ENCODE peak calls at places on chromosome 11, in five cellular contexts. One of them, this sample, is unnamed.

GRCh38 chr11:113698515-113698914 is 7.6 kb downstream of the TMPRSS5 start:
- DNase-seq in OCI-LY7: no peak
- DNase-seq in cardiac fibroblast: no peak
- DNase-seq in AG04450: no peak
- DNase-seq in mucosa of descending colon: no peak
- DNase-seq in this sample: no peak

GRCh38 chr11:127627629-127628462 is 627.3 kb upstream of the KIRREL3 start:
- DNase-seq in OCI-LY7: no peak
- DNase-seq in mucosa of descending colon: peak
- DNase-seq in cardiac fibroblast: no peak
- DNase-seq in AG04450: no peak
- DNase-seq in this sample: no peak

GRCh38 chr11:83275888-83276641 is 10.1 kb downstream of the CCDC90B start:
- DNase-seq in OCI-LY7: no peak
- DNase-seq in mucosa of descending colon: no peak
- DNase-seq in cardiac fibroblast: no peak
- DNase-seq in AG04450: no peak
- DNase-seq in this sample: no peak

GRCh38 chr11:125123194-125123946 is 11.9 kb upstream of the TMEM218 start:
- DNase-seq in mucosa of descending colon: no peak
- DNase-seq in AG04450: no peak
- DNase-seq in cardiac fibroblast: no peak
- DNase-seq in OCI-LY7: no peak
- DNase-seq in this sample: no peak

GRCh38 chr11:59186130-59186594 is 14.2 kb downstream of the DTX4 start:
- DNase-seq in OCI-LY7: peak
- DNase-seq in AG04450: no peak
- DNase-seq in mucosa of descending colon: peak
- DNase-seq in cardiac fibroblast: no peak
- DNase-seq in this sample: peak

GRCh38 chr11:105109353-105109752 is 30.2 kb downstream of the CARD18 start:
- DNase-seq in mucosa of descending colon: no peak
- DNase-seq in AG04450: no peak
- DNase-seq in cardiac fibroblast: no peak
- DNase-seq in OCI-LY7: no peak
- DNase-seq in this sample: no peak

GRCh38 chr11:74820763-74821162 is 72.1 kb downstream of the RNF169 start:
- DNase-seq in AG04450: peak
- DNase-seq in mucosa of descending colon: no peak
- DNase-seq in OCI-LY7: no peak
- DNase-seq in cardiac fibroblast: peak
- DNase-seq in this sample: peak

GRCh38 chr11:123061403-123062157 is at the start of gene HSPA8:
- DNase-seq in AG04450: peak
- DNase-seq in OCI-LY7: peak
- DNase-seq in cardiac fibroblast: peak
- DNase-seq in mucosa of descending colon: peak
- DNase-seq in this sample: peak

GRCh38 chr11:76685237-76685636 is 14.7 kb upstream of the LRRC32 start:
- DNase-seq in cardiac fibroblast: no peak
- DNase-seq in mucosa of descending colon: no peak
- DNase-seq in OCI-LY7: no peak
- DNase-seq in AG04450: no peak
- DNase-seq in this sample: no peak

GRCh38 chr11:71580057-71581003 is 2.3 kb downstream of the KRTAP5-11 start:
- DNase-seq in mucosa of descending colon: no peak
- DNase-seq in OCI-LY7: peak
- DNase-seq in cardiac fibroblast: peak
- DNase-seq in AG04450: peak
- DNase-seq in this sample: peak

GRCh38 chr11:130721736-130722135 is 194.5 kb downstream of the SNX19 start:
- DNase-seq in mucosa of descending colon: no peak
- DNase-seq in cardiac fibroblast: peak
- DNase-seq in OCI-LY7: no peak
- DNase-seq in AG04450: no peak
- DNase-seq in this sample: peak

GRCh38 chr11:115290479-115291390 is 213.5 kb downstream of the CADM1 start:
- DNase-seq in AG04450: no peak
- DNase-seq in OCI-LY7: no peak
- DNase-seq in mucosa of descending colon: no peak
- DNase-seq in cardiac fibroblast: no peak
- DNase-seq in this sample: no peak

GRCh38 chr11:58577441-58578135 is 1.3 kb upstream of the ZFP91 start:
- DNase-seq in AG04450: peak
- DNase-seq in mucosa of descending colon: peak
- DNase-seq in cardiac fibroblast: peak
- DNase-seq in OCI-LY7: peak
- DNase-seq in this sample: peak

GRCh38 chr11:10305964-10306918 is 1.4 kb downstream of the ADM start:
- DNase-seq in cardiac fibroblast: peak
- DNase-seq in AG04450: no peak
- DNase-seq in OCI-LY7: no peak
- DNase-seq in mucosa of descending colon: peak
- DNase-seq in this sample: no peak

GRCh38 chr11:131859811-131860210 is 489.4 kb downstream of the NTM start:
- DNase-seq in OCI-LY7: no peak
- DNase-seq in mucosa of descending colon: no peak
- DNase-seq in cardiac fibroblast: peak
- DNase-seq in AG04450: no peak
- DNase-seq in this sample: peak

GRCh38 chr11:121248496-121248895 is 44.1 kb upstream of the SC5D start:
- DNase-seq in cardiac fibroblast: no peak
- DNase-seq in mucosa of descending colon: no peak
- DNase-seq in OCI-LY7: no peak
- DNase-seq in AG04450: no peak
- DNase-seq in this sample: no peak

GRCh38 chr11:14356342-14356741 is 2.6 kb downstream of the RRAS2 start:
- DNase-seq in mucosa of descending colon: no peak
- DNase-seq in OCI-LY7: no peak
- DNase-seq in cardiac fibroblast: no peak
- DNase-seq in AG04450: no peak
- DNase-seq in this sample: no peak

GRCh38 chr11:46075928-46076327 is 45.3 kb downstream of the PHF21A start:
- DNase-seq in cardiac fibroblast: no peak
- DNase-seq in mucosa of descending colon: no peak
- DNase-seq in AG04450: no peak
- DNase-seq in OCI-LY7: no peak
- DNase-seq in this sample: no peak
- TF ChIP-seq CTCF in cardiac fibroblast: peak
- TF ChIP-seq CTCF in mucosa of descending colon: no peak
- TF ChIP-seq CTCF in AG04450: peak
- TF ChIP-seq CTCF in OCI-LY7: peak
- TF ChIP-seq CTCF in this sample: peak

GRCh38 chr11:47391711-47392432 is 13.5 kb upstream of the SPI1 start:
- DNase-seq in mucosa of descending colon: peak
- DNase-seq in AG04450: no peak
- DNase-seq in cardiac fibroblast: no peak
- DNase-seq in OCI-LY7: no peak
- DNase-seq in this sample: no peak

GRCh38 chr11:47389577-47390072 is 11.3 kb upstream of the SPI1 start:
- DNase-seq in OCI-LY7: no peak
- DNase-seq in mucosa of descending colon: peak
- DNase-seq in AG04450: no peak
- DNase-seq in cardiac fibroblast: no peak
- DNase-seq in this sample: no peak

GRCh38 chr11:47391077-47391583 is 12.8 kb upstream of the SPI1 start:
- DNase-seq in cardiac fibroblast: no peak
- DNase-seq in mucosa of descending colon: peak
- DNase-seq in OCI-LY7: no peak
- DNase-seq in AG04450: no peak
- DNase-seq in this sample: no peak

GRCh38 chr11:47388697-47389576 is 10.6 kb upstream of the SPI1 start:
- DNase-seq in mucosa of descending colon: peak
- DNase-seq in AG04450: no peak
- DNase-seq in cardiac fibroblast: no peak
- DNase-seq in OCI-LY7: no peak
- DNase-seq in this sample: no peak

DNA sequence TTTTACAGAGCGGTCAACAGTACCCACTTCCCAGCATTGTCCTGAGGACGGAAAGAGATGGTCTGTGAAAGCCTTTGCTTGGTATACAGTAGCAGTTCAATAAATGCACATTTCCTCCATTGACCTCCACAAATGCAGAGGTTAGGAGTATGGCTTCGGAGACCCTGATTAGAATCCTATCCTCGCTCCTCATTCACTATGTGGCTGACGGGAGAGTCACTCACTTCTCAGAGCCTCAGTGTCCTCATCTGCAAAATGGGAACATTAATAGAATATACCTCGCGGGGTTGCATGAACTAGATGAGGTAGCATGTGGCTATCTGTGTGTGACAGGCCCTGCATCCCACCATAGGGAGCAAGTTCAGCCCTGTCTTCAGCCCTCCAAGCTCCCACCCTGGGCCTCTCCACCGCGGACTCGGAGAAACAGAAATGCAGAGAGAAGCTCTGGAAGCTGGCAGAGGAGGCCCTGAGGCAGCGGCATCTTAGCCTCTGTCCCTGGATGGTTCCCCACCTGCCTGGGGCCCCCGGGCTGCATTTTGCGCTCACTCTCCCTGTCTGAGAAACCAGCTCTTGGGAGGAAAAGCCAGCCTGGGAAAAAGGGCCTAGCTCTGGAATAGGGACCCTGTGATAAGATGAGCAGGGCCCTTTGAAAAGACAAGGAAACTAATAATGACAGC is 11.9 kb upstream of the SPI1 start:
- DNase-seq in mucosa of descending colon: peak
- DNase-seq in cardiac fibroblast: no peak
- DNase-seq in AG04450: no peak
- DNase-seq in OCI-LY7: no peak
- DNase-seq in this sample: no peak
- H3K4me3 ChIP-seq in mucosa of descending colon: no peak
- H3K4me3 ChIP-seq in cardiac fibroblast: no peak
- H3K4me3 ChIP-seq in AG04450: no peak
- H3K4me3 ChIP-seq in OCI-LY7: no peak
- H3K4me3 ChIP-seq in this sample: no peak

DNA sequence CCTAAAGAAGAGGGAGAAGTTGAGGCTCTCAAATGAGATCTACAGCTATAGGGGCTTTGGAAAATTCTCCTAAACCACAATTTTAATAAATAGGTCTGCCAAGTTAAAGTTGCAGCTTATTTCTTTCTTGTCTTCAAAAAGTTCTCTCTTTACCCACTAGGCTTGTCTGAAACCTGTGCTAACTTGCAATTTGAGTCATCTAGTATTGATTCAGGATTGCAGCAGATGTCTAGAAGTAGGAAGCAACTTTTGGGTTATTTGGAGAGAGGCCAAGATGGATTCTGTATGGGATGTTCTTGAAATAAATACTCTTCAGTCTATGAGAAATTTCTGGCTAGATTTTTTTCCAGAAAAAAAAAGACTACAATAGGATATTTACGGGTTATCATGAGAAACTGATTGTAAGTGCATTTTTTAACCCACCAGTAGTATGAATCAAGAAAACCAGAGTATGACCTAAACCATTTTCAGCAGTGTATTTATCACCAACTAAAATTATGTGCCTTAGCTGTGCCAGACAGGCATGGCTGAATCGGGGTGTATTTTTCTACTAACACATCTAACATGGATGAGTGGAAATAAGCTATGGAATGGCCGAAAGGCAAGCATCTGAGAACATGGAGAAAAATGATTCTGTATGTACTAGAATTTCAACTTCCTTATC is 4.9 kb upstream of the RAB38 start:
- DNase-seq in OCI-LY7: no peak
- DNase-seq in cardiac fibroblast: peak
- DNase-seq in mucosa of descending colon: no peak
- DNase-seq in AG04450: no peak
- DNase-seq in this sample: peak
- TF ChIP-seq CTCF in OCI-LY7: no peak
- TF ChIP-seq CTCF in cardiac fibroblast: peak
- TF ChIP-seq CTCF in mucosa of descending colon: no peak
- TF ChIP-seq CTCF in AG04450: no peak
- TF ChIP-seq CTCF in this sample: no peak

GRCh38 chr11:95831198-95831883 is 41.0 kb downstream of the CEP57 start:
- DNase-seq in mucosa of descending colon: no peak
- DNase-seq in OCI-LY7: no peak
- DNase-seq in cardiac fibroblast: peak
- DNase-seq in AG04450: peak
- DNase-seq in this sample: peak
- H3K4me3 ChIP-seq in mucosa of descending colon: no peak
- H3K4me3 ChIP-seq in OCI-LY7: no peak
- H3K4me3 ChIP-seq in cardiac fibroblast: no peak
- H3K4me3 ChIP-seq in AG04450: no peak
- H3K4me3 ChIP-seq in this sample: no peak

DNA sequence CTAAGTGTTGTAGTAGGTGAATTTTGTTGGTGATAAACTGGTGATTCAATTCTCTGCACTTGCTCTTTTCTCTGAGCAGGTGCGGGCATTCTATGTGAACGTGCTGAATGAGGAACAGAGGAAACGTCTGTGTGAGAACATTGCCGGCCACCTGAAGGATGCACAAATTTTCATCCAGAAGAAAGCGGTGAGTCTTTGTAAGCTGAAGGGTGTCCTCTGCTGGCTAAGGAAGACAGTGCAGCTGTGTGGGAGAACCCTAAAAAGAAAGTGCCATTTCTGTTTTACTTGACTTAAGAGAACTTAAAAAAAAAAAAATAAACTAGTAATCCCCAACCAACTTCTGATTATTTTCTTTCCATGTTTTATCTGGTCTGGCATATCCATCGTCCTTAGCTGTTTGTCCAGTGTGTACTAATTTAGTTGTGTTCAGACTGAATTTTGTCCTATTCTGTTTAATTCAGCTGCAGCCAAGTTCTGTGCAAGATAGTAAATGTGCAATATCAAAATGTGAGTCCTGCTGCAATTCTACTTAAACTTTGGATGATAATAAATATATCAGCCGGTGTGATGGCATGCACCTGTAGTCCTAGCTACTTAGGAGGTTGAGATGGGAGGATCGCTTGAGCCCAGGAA is 29.6 kb downstream of the CAT start:
- DNase-seq in cardiac fibroblast: peak
- DNase-seq in OCI-LY7: peak
- DNase-seq in mucosa of descending colon: no peak
- DNase-seq in AG04450: no peak
- DNase-seq in this sample: peak
- TF ChIP-seq CTCF in cardiac fibroblast: peak
- TF ChIP-seq CTCF in OCI-LY7: peak
- TF ChIP-seq CTCF in mucosa of descending colon: peak
- TF ChIP-seq CTCF in AG04450: peak
- TF ChIP-seq CTCF in this sample: peak

This sample was measured in fibroblast of pulmonary artery.